ENCODE peak calls at places on chromosome 17, in five cellular contexts. C is right atrium auricular region; A is adrenal gland; Q is effector memory CD4-positive, alpha-beta T cell; B is upper lobe of left lung. I is an unnamed sample.

GRCh38 chr17:15306406-15306970 is 34.9 kb downstream of the TEKT3 start:
- DNase-seq in C (no peak), A (no peak), Q (no peak), B (no peak), I (no peak)

GRCh38 chr17:73347355-73347754 is 35.6 kb upstream of the CDC42EP4 start:
- DNase-seq in C (no peak), A (no peak), Q (no peak), B (no peak), I (no peak)

GRCh38 chr17:60305141-60305540 is 86.8 kb downstream of the USP32 start:
- DNase-seq in C (no peak), A (no peak), Q (no peak), B (no peak), I (peak; percentile 16)

GRCh38 chr17:47719411-47720152 is 13.5 kb upstream of the TBX21 start:
- DNase-seq in C (no peak), A (no peak), Q (no peak), B (no peak), I (no peak)

GRCh38 chr17:82613283-82614094 is 34.8 kb downstream of the WDR45B start:
- DNase-seq in C (no peak), A (no peak), Q (no peak), B (no peak), I (no peak)

GRCh38 chr17:83056583-83057396 is 22.6 kb upstream of the METRNL start:
- DNase-seq in C (peak; percentile 58), A (no peak), Q (no peak), B (peak; percentile 57), I (no peak)

GRCh38 chr17:17565471-17566365 is 25.8 kb downstream of the PEMT start:
- DNase-seq in C (peak; percentile 61), A (no peak), Q (no peak), B (no peak), I (no peak)

GRCh38 chr17:34503804-34504203 is 75.6 kb upstream of the TMEM132E start:
- DNase-seq in C (no peak), A (peak; percentile 41), Q (no peak), B (no peak), I (peak; percentile 40)

GRCh38 chr17:39979021-39979660 is 1.5 kb upstream of the PSMD3 start:
- DNase-seq in C (no peak), A (no peak), Q (no peak), B (no peak), I (peak; percentile 63)

GRCh38 chr17:3773511-3773910 is 27.5 kb downstream of the ITGAE start:
- DNase-seq in C (no peak), A (no peak), Q (no peak), B (no peak), I (no peak)

GRCh38 chr17:37848690-37849616 is 75.3 kb upstream of the TBC1D3K start:
- DNase-seq in C (no peak), A (peak; percentile 44), Q (no peak), B (no peak), I (peak; percentile 42)

GRCh38 chr17:61465550-61466237 is 13.5 kb downstream of the TBX4 start:
- DNase-seq in C (no peak), A (no peak), Q (no peak), B (no peak), I (no peak)

GRCh38 chr17:48598727-48599126 is 5.1 kb upstream of the HOXB5 start:
- DNase-seq in C (no peak), A (no peak), Q (no peak), B (no peak), I (no peak)

GRCh38 chr17:40915199-40915661 is 22.2 kb downstream of the KRT23 start:
- DNase-seq in C (no peak), A (no peak), Q (no peak), B (no peak), I (peak; percentile 49)

GRCh38 chr17:27491713-27492190 is 35.5 kb downstream of the KSR1 start:
- DNase-seq in C (no peak), A (no peak), Q (no peak), B (no peak), I (peak; percentile 26)

GRCh38 chr17:4869599-4869998 is 29.7 kb upstream of the C17orf107 start:
- DNase-seq in C (no peak), A (no peak), Q (no peak), B (no peak), I (no peak)

GRCh38 chr17:28033972-28034714 is 8.3 kb upstream of the NLK start:
- DNase-seq in C (no peak), A (peak; percentile 28), Q (no peak), B (no peak), I (no peak)

GRCh38 chr17:8861482-8862181 is 5.8 kb downstream of the PIK3R6 start:
- DNase-seq in C (no peak), A (no peak), Q (no peak), B (no peak), I (no peak)

GRCh38 chr17:4318186-4318585 is 48.3 kb downstream of the UBE2G1 start:
- DNase-seq in C (no peak), A (peak; percentile 78), Q (no peak), B (no peak), I (no peak)

GRCh38 chr17:40751065-40751464 is 4.1 kb downstream of the KRT25 start:
- DNase-seq in C (no peak), A (no peak), Q (no peak), B (peak; percentile 26), I (no peak)

GRCh38 chr17:36722121-36722902 is 120.9 kb downstream of the MRM1 start:
- DNase-seq in C (no peak), A (peak; percentile 38), Q (peak; percentile 51), B (peak; percentile 94), I (peak; percentile 71)

GRCh38 chr17:73952498-73953205 is 250.8 kb upstream of the RPL38 start:
- DNase-seq in C (no peak), A (peak; percentile 27), Q (peak; percentile 3), B (peak; percentile 93), I (peak; percentile 74)

GRCh38 chr17:39195568-39196160 is 1.8 kb downstream of the CACNB1 start:
- DNase-seq in C (no peak), A (no peak), Q (no peak), B (no peak), I (no peak)

GRCh38 chr17:53628011-53628410 is 194.7 kb upstream of the KIF2B start:
- DNase-seq in C (no peak), A (no peak), Q (no peak), B (no peak), I (no peak)

GRCh38 chr17:22510504-22510903 is 818.2 kb downstream of the KCNJ18 start:
- DNase-seq in C (peak; percentile 48), A (no peak), Q (no peak), B (no peak), I (no peak)

GRCh38 chr17:2906907-2907306 is 110.7 kb downstream of the RAP1GAP2 start:
- DNase-seq in C (no peak), A (no peak), Q (no peak), B (no peak), I (no peak)

GRCh38 chr17:80918731-80919130 is 72.9 kb upstream of the CHMP6 start:
- DNase-seq in C (no peak), A (no peak), Q (no peak), B (no peak), I (no peak)

GRCh38 chr17:29115906-29116651 is 64.1 kb downstream of the MYO18A start:
- DNase-seq in C (no peak), A (no peak), Q (no peak), B (no peak), I (peak; percentile 52)

GRCh38 chr17:32189343-32189742 is 47.0 kb downstream of the RHOT1 start:
- DNase-seq in C (no peak), A (no peak), Q (no peak), B (no peak), I (no peak)

GRCh38 chr17:72733619-72734282 is 358.7 kb downstream of the SLC39A11 start:
- DNase-seq in C (no peak), A (no peak), Q (no peak), B (no peak), I (no peak)

GRCh38 chr17:38761612-38762011 is 9.1 kb downstream of the PSMB3 start:
- DNase-seq in C (no peak), A (no peak), Q (no peak), B (no peak), I (peak; percentile 37)

GRCh38 chr17:6233339-6233738 is 163.2 kb downstream of the WSCD1 start:
- DNase-seq in C (no peak), A (no peak), Q (no peak), B (no peak), I (no peak)

GRCh38 chr17:82496529-82497434 is 22.8 kb upstream of the FOXK2 start:
- DNase-seq in C (peak; percentile 97), A (peak; percentile 98), Q (peak; percentile 84), B (peak; percentile 99), I (peak; percentile 99)

GRCh38 chr17:44759096-44759915 is 518 bp downstream of the ADAM11 start:
- DNase-seq in C (no peak), A (no peak), Q (no peak), B (peak; percentile 85), I (no peak)
- H3K27ac ChIP-seq in C (peak overlapping the region; percentile 84), A (no peak overlapping the region), Q (no peak overlapping the region), B (no peak overlapping the region), I (no peak overlapping the region)

GRCh38 chr17:16407911-16408588 is 7.3 kb upstream of the TRPV2 start:
- DNase-seq in C (peak; percentile 76), A (peak; percentile 75), Q (no peak), B (no peak), I (peak; percentile 70)

DNA sequence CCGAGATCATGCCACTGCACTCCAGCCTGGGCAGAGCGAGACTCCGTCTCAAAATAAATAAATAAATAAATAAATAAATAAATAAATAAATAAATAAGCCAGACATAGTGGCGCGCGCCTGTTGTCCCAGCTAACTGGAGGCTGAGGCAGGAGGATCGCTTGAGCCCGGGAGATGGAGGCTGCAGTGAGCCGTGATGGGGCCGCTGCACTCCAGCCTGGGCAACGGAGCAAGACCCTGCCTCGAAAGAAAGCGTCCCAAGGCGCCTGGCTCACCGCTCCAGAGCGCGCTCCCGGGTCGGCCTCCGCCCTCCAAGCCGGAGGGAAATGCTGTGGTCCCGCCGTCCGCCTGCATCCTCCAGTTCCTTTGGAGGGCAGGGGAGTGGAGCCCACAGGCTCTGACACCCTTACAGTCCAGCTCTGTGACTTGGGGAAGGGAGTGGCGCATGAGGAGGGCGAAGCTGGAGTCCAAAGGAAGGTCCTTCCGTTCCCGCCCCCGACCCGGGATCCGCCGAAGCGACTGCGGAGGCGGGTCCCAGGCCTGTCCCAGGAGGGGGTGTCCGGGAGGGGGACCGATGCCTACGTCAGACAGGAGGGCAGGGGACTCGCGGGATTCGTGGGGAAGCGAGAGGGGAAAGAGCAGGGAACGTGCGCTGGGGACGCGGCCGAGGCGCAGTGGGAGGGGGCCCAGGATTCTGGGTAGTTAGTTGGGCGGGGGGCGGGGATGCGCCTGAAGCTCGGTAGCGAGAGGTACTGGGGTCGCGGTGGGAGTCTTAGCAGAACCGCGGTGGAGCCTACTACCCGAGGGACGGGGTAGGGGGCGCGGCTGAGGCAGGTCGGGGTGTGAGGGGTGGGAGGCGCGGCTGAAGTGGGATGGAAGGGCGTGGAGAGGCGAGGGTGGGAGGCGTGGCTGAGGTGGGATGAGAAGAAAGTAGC is 8.4 kb upstream of the TRPV2 start:
- DNase-seq in C (no peak), A (peak; percentile 42), Q (no peak), B (peak; percentile 83), I (peak; percentile 56)
- H3K27ac ChIP-seq in C (peak overlapping the region; percentile 81), A (no peak overlapping the region), Q (no peak overlapping the region), B (peak overlapping the region; percentile 84), I (peak overlapping the region; percentile 51)

DNA sequence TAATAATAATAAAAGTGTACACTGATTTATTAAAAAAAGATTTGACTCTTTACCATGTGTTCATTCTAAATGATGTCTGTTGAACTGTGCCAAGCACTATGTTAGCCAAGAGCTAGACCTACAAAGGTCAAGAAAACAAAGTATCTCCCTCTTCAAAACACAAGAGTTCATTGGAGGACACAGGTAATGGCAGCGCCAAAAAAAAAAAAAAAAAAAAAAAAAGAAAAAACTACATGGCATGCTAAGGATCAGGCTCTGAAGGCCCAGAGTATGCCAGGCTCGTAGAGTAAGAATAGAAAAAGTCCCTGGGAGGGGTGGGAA is 35.2 kb downstream of the CYTH1 start:
- DNase-seq in C (no peak), A (no peak), Q (no peak), B (no peak), I (no peak)
- H3K27ac ChIP-seq in C (peak overlapping the region; percentile 46), A (peak overlapping the region; percentile 24), Q (peak overlapping the region; percentile 87), B (peak overlapping the region; percentile 85), I (no peak overlapping the region)

GRCh38 chr17:57600092-57600491 is 145.0 kb downstream of the CCDC182 start:
- DNase-seq in C (no peak), A (no peak), Q (no peak), B (no peak), I (no peak)
- H3K27ac ChIP-seq in C (peak overlapping the region; percentile 73), A (peak overlapping the region; percentile 38), Q (peak overlapping the region; percentile 54), B (peak overlapping the region; percentile 13), I (no peak overlapping the region)